ENCODE peak calls at places on chromosomes 5 and 9, in six cellular contexts. V, W, U, T, C and Y are unnamed samples.
A peak's percentile ranks its signal among the peaks of the same experiment; 100 is the strongest.

GRCh38 chr9:70609542-70610286 is 195.3 kb upstream of the KLF9 start:
- DNase-seq in V (no peak), W (no peak), U (no peak), T (no peak), C (no peak), Y (peak; percentile 58)

GRCh38 chr5:92687793-92688467 is 893.1 kb downstream of the NR2F1-AS1 start:
- DNase-seq in V (no peak), W (no peak), U (no peak), T (no peak), C (no peak), Y (no peak)

GRCh38 chr9:106758911-106759310 is 104.1 kb upstream of the ZNF462 start:
- DNase-seq in V (no peak), W (no peak), U (no peak), T (no peak), C (no peak), Y (no peak)

GRCh38 chr5:72066658-72067057 is 40.6 kb upstream of the MAP1B start:
- DNase-seq in V (no peak), W (no peak), U (no peak), T (no peak), C (no peak), Y (no peak)

GRCh38 chr9:134585746-134586706 is 55.6 kb upstream of the COL5A1 start:
- DNase-seq in V (peak; percentile 35), W (no peak), U (peak; percentile 69), T (peak; percentile 2), C (no peak), Y (no peak)

GRCh38 chr9:32552172-32552872 is at the start of the genes SMIM27 and TOPORS:
- DNase-seq in V (peak; percentile 93), W (peak; percentile 97), U (peak; percentile 94), T (peak; percentile 90), C (peak; percentile 89), Y (peak; percentile 95)

GRCh38 chr5:140635291-140636257 is 2.6 kb upstream of the CD14 start:
- DNase-seq in V (no peak), W (no peak), U (no peak), T (no peak), C (no peak), Y (no peak)

GRCh38 chr5:72394688-72395087 is 74.5 kb downstream of the PTCD2 start:
- DNase-seq in V (no peak), W (no peak), U (no peak), T (no peak), C (no peak), Y (no peak)

GRCh38 chr9:134994926-134995791 is 77.4 kb upstream of the FCN1 start:
- DNase-seq in V (peak; percentile 39), W (peak; percentile 58), U (peak; percentile 50), T (no peak), C (no peak), Y (no peak)

GRCh38 chr5:372556-372910 is 51.0 kb downstream of the AHRR start:
- DNase-seq in V (no peak), W (peak; percentile 56), U (peak; percentile 53), T (peak; percentile 13), C (no peak), Y (no peak)

GRCh38 chr9:86413966-86414880 is 60.0 kb upstream of the TUT7 start:
- DNase-seq in V (no peak), W (no peak), U (no peak), T (no peak), C (no peak), Y (no peak)

GRCh38 chr5:83711982-83712601 is 8.6 kb downstream of the HAPLN1 start:
- DNase-seq in V (no peak), W (no peak), U (no peak), T (peak; percentile 70), C (peak; percentile 57), Y (no peak)

GRCh38 chr5:72209515-72210115 is 102.3 kb downstream of the MAP1B start:
- DNase-seq in V (no peak), W (no peak), U (no peak), T (no peak), C (no peak), Y (no peak)

GRCh38 chr5:17238521-17239041 is 21.1 kb downstream of the BASP1 start:
- DNase-seq in V (no peak), W (no peak), U (no peak), T (no peak), C (no peak), Y (no peak)

GRCh38 chr5:7904170-7904569 is 35.2 kb downstream of the MTRR start:
- DNase-seq in V (no peak), W (no peak), U (no peak), T (no peak), C (no peak), Y (no peak)

GRCh38 chr9:111839387-111839786 is 44.6 kb upstream of the SHOC1 start:
- DNase-seq in V (no peak), W (peak; percentile 79), U (no peak), T (no peak), C (no peak), Y (peak; percentile 18)

GRCh38 chr5:153809181-153809580 is 229.5 kb downstream of the FAM114A2 start:
- DNase-seq in V (no peak), W (no peak), U (no peak), T (no peak), C (no peak), Y (no peak)

GRCh38 chr5:107501965-107502691 is 168.6 kb downstream of the EFNA5 start:
- DNase-seq in V (no peak), W (no peak), U (no peak), T (no peak), C (no peak), Y (no peak)

GRCh38 chr5:73357576-73357975 is 91.0 kb downstream of the FOXD1 start:
- DNase-seq in V (no peak), W (no peak), U (no peak), T (no peak), C (no peak), Y (no peak)

GRCh38 chr9:3290231-3290840 is 235.5 kb downstream of the RFX3 start:
- DNase-seq in V (no peak), W (no peak), U (no peak), T (no peak), C (no peak), Y (no peak)

GRCh38 chr9:107316795-107317661 is 33.9 kb downstream of the RAD23B start:
- DNase-seq in V (no peak), W (peak; percentile 75), U (no peak), T (no peak), C (no peak), Y (no peak)

GRCh38 chr9:134826336-134827246 is 54.0 kb upstream of the FCN2 start:
- DNase-seq in V (no peak), W (no peak), U (no peak), T (no peak), C (no peak), Y (no peak)

GRCh38 chr5:61334224-61335196 is 2.5 kb downstream of the ZSWIM6 start:
- DNase-seq in V (no peak), W (no peak), U (no peak), T (no peak), C (no peak), Y (no peak)

GRCh38 chr9:91428431-91428830 is 4.8 kb upstream of the NFIL3 start:
- DNase-seq in V (no peak), W (no peak), U (no peak), T (no peak), C (no peak), Y (no peak)

GRCh38 chr5:43020294-43020711 is 19.8 kb downstream of the ANXA2R start:
- DNase-seq in V (no peak), W (peak; percentile 81), U (no peak), T (peak; percentile 32), C (no peak), Y (no peak)

GRCh38 chr9:133822439-133823065 is 84.4 kb upstream of the SARDH start:
- DNase-seq in V (no peak), W (no peak), U (no peak), T (no peak), C (no peak), Y (no peak)

GRCh38 chr5:130571076-130571475 is 594.0 kb downstream of the HINT1 start:
- DNase-seq in V (no peak), W (no peak), U (no peak), T (no peak), C (no peak), Y (no peak)

GRCh38 chr5:135240781-135241360 is 158.2 kb downstream of the MACROH2A1 start:
- DNase-seq in V (no peak), W (peak; percentile 45), U (peak; percentile 41), T (peak; percentile 10), C (no peak), Y (no peak)

DNA sequence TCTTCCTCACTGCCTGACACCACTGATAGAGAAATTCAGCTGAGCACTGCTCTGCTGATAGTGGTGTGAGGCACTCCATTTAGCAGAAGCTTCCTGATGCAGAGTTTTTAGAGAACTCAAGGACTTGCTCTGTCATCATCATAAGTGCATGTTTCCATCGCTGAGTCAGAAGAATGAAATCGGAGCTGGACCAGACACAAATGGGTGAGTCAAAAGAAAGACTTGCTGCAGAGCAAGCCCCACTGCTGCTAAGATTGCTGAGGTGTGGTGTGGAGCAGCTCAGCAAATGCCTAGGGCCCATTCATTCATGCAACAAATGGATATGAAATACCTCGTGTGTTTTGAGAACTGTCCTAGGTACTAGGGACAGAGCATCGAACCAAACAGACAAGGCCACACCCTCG is 410.2 kb upstream of the SLC30A5 start:
- DNase-seq in V (no peak), W (no peak), U (no peak), T (no peak), C (no peak), Y (peak; percentile 27)
- H3K27ac ChIP-seq in V (no peak overlapping the region), W (no peak overlapping the region), U (no peak overlapping the region), T (no peak overlapping the region), C (no peak overlapping the region), Y (peak overlapping the region; percentile 42)

GRCh38 chr9:23319092-23319491 is 506.9 kb downstream of the ELAVL2 start:
- DNase-seq in V (no peak), W (no peak), U (no peak), T (no peak), C (no peak), Y (no peak)
- H3K4me1 ChIP-seq in V (no peaks in the 10 kb centered on the region), W (no peaks in the 10 kb centered on the region), U (no peaks in the 10 kb centered on the region), T (no peaks in the 10 kb centered on the region), C (no peaks in the 10 kb centered on the region), Y (no peaks in the 10 kb centered on the region)

GRCh38 chr9:129667378-129667777 is 1.9 kb downstream of the PRRX2 start:
- DNase-seq in V (no peak), W (no peak), U (no peak), T (no peak), C (no peak), Y (no peak)
- H3K27ac ChIP-seq in V (no peak overlapping the region), W (no peak overlapping the region), U (peak overlapping the region; percentile 80), T (no peak overlapping the region), C (no peak overlapping the region), Y (no peak overlapping the region)

GRCh38 chr9:83151627-83152137 is 88.7 kb upstream of the RASEF start:
- DNase-seq in V (no peak), W (no peak), U (no peak), T (no peak), C (peak; percentile 33), Y (no peak)
- H3K4me1 ChIP-seq in V (peaks cover 36% of the 10 kb centered on the region), W (no peaks in the 10 kb centered on the region), U (no peaks in the 10 kb centered on the region), T (no peaks in the 10 kb centered on the region), C (peaks cover 53% of the 10 kb centered on the region), Y (peaks cover 26% of the 10 kb centered on the region)

GRCh38 chr9:122346478-122347347 is 24.1 kb upstream of the PTGS1 start:
- DNase-seq in V (peak; percentile 73), W (peak; percentile 84), U (peak; percentile 65), T (peak; percentile 42), C (peak; percentile 22), Y (peak; percentile 70)
- H3K27ac ChIP-seq in V (no peak overlapping the region), W (peak overlapping the region; percentile 77), U (peak overlapping the region; percentile 33), T (peak overlapping the region; percentile 61), C (peak overlapping the region; percentile 19), Y (peak overlapping the region; percentile 56)

GRCh38 chr9:89440548-89440947 is 57.4 kb downstream of the SEMA4D start:
- DNase-seq in V (no peak), W (peak; percentile 82), U (peak; percentile 75), T (no peak), C (no peak), Y (peak; percentile 91)
- H3K4me1 ChIP-seq in V (no peaks in the 10 kb centered on the region), W (peaks cover 98% of the 10 kb centered on the region), U (no peaks in the 10 kb centered on the region), T (peaks cover 24% of the 10 kb centered on the region), C (peaks cover 4% of the 10 kb centered on the region), Y (peaks cover 51% of the 10 kb centered on the region)